ENCODE peak calls at places on chromosomes 3 and 15, in four cellular contexts. I is RWPE1, G is H1, P is heart left ventricle. N is an unnamed sample.
A peak's percentile ranks its signal among the peaks of the same experiment; 100 is the strongest.

GRCh38 chr3:188817920-188818239 is 353.9 kb upstream of the TPRG1 start:
- DNase-seq in I (no peak), G (no peak), P (no peak), N (no peak)

GRCh38 chr3:65888980-65889706 is 149.6 kb downstream of the MAGI1 start:
- DNase-seq in I (peak; percentile 79), G (no peak), P (no peak), N (peak; percentile 95)

GRCh38 chr3:100634493-100635272 is 25.3 kb downstream of the ADGRG7 start:
- DNase-seq in I (peak; percentile 66), G (no peak), P (no peak), N (peak; percentile 14)

GRCh38 chr15:77033729-77034619 is 36.9 kb downstream of the TSPAN3 start:
- DNase-seq in I (no peak), G (peak; percentile 46), P (peak; percentile 20), N (no peak)

GRCh38 chr3:117080899-117081298 is 371.3 kb downstream of the TUSC7 start:
- DNase-seq in I (no peak), G (no peak), P (no peak), N (no peak)

GRCh38 chr3:107204121-107204520 is 173.1 kb upstream of the CCDC54 start:
- DNase-seq in I (no peak), G (no peak), P (no peak), N (no peak)

GRCh38 chr3:4983739-4984510 is 4.7 kb downstream of the BHLHE40 start:
- DNase-seq in I (peak; percentile 62), G (no peak), P (peak; percentile 85), N (peak; percentile 74)

GRCh38 chr3:194423317-194423716 is 24.3 kb upstream of the GP5 start:
- DNase-seq in I (no peak), G (no peak), P (no peak), N (no peak)

GRCh38 chr3:11010406-11011165 is 18.0 kb downstream of the SLC6A1 start:
- DNase-seq in I (no peak), G (no peak), P (no peak), N (no peak)

GRCh38 chr3:179029096-179029495 is 42.5 kb downstream of the ZMAT3 start:
- DNase-seq in I (no peak), G (no peak), P (no peak), N (no peak)

DNA sequence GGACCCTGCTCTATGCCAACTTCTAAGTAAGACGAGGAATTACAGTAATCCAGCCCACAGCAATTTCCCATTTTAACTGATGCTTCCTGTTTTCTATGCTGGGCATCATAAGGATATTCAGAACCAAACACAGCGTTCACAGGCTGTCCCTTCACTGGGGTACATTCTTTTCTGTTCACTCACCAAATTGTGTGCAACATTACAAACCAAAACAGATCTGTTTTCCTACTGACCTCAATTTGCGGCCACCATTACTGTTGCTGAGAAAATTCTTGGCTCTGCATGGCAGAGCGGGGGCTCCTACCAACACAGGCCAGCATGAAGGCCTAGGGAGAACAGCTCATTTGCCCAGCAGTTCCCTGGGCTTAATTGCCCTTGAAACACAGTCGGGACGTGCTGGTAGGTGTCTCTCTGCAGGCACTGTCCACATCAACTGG is 76.5 kb downstream of the MYO1E start:
- DNase-seq in I (no peak), G (no peak), P (no peak), N (peak; percentile 90)
- H3K27ac ChIP-seq in I (peak overlapping the region; percentile 89), G (no peak overlapping the region), P (no peak overlapping the region), N (peak overlapping the region; percentile 99)

DNA sequence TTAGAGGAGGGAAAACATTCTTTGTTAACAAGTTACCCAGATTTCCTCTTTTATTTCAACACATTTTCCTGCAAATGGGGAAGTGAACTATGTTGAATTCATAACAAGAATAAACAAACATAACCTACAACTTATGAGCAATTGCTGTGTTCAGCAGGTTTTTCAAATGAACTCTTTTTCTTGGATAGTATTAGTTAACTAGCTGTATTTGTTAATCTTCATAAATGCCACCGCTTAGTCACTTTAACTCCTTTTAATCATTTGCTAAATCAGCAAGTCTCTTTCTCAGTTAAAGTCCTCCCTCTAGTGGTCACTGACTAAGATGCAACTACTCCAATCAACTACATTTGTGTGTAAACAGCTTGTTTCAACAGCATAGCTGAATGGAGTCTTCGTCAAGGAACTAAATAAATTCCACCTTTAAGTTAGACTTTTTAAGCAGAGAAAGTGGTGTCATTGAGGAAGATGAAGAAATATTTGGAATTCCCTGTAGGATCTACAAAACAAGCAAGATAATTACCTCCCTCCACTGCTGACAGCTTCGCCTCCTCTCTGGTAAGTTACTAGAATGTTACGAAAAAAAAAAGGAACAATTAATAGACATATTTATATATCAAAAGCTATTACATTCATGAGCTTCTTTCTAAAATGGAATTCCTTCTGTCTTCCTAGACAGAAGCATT is 1122.0 kb downstream of the ROBO1 start:
- DNase-seq in I (peak; percentile 29), G (no peak), P (no peak), N (peak; percentile 71)
- TF ChIP-seq CTCF in I (peak; percentile 82), G (peak; percentile 54), P (peak; percentile 87), N (peak; percentile 58)

GRCh38 chr15:23646165-23647000 is 1.3 kb downstream of the MAGEL2 start:
- DNase-seq in I (no peak), G (no peak), P (no peak), N (no peak)

GRCh38 chr15:23645379-23646164 is 2.1 kb downstream of the MAGEL2 start:
- DNase-seq in I (no peak), G (peak; percentile 51), P (no peak), N (no peak)

GRCh38 chr15:23647001-23647295 is 719 bp downstream of the MAGEL2 start:
- DNase-seq in I (no peak), G (peak; percentile 44), P (no peak), N (no peak)

GRCh38 chr15:23648920-23649515 is 1.4 kb upstream of the MAGEL2 start:
- DNase-seq in I (peak; percentile 9), G (peak; percentile 77), P (no peak), N (no peak)

DNA sequence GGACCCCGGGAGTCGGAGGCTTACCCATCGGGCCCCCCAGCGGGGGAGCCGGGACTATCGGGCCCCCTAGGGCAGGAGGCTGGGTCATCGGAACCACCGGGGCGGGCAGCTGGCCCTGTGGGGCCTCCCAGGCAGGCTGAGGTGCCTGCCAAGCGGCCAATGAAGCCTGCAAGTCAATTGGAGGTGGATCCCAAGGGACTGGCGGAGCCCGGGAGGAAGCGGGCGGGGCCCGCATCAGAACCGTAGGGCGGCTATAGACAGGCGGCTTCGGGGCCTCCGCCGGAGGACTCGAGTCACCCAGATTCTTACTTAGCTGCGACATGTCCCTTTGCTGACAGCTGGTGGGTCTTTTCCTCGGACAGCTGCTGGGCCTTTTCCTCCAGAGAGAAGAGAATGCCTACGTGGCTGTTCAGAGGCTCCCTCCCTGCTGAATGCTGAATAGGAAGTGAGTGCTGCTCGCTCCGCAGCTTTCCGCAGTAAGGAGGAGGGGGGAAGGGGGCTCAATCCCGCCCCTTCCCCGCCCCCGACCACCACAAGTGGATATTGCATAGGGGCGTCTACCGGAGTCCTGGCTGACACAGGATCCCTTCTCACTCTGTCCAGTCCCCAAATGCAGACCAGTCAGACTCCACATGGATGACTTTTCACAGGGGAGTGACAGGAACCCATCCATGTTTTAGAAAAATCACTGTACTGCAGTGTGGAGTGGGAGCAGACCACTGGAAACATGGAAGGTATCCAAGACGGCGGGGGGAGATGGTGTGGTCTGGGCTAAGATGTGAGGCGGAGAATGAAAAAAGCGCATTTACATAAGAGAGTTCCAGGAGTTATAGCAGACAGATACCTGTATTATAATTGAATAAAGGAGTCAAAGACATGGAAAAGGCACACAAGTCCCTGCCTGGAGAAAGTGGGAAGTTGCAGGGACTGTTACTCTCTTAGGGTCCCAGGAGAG is at the start of gene MAGEL2:
- DNase-seq in I (no peak), G (peak; percentile 56), P (no peak), N (no peak)
- H3K27ac ChIP-seq in I (no peak within 1 kb of the TSS), G (no peak within 1 kb of the TSS), P (no peak within 1 kb of the TSS), N (no peak within 1 kb of the TSS)

DNA sequence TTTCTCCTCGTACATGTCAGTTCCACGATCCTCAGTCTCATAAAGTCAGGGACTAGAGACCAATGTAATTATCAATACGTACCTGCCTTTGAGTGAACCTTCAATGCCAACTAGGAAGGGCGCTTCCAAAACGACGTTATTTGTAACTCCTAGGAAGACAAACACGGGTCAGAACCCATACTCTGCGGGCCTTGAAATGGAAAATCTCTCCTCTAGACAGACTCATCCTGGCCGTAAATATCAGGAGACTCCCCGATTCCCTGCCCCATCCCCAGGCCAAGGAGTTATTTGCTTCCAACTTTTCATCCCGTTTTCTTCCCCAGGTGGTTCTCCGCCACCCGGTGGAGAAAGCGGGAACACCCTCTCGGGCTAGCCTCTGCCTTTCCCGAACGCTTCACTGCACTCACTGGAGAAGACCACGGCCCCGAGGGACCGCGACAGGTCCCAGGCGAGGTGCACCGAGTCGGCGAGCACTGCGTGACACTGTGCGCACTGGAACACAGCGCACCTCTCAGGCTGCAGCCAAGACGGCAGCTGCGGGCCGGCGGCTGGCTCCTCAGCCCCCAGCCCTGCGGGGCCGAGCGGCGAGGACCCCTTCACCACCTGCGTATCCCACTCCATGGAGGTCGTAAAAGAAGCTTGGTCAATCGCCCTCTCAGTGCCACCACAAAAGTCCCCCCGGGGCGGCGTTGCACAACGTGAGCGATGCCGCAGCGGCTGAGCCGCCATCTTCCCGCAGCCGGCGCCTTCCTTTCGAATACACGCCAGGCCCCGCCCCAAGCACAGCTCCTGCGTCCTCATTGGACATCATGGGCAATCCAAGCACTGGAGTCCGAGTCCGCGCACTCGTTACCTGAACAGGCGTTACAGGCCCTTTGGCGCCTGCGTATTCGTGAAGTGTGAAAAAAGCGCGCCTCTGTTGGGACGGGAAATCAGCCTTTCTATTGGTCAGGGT is at the start of gene OIP5:
- DNase-seq in I (peak; percentile 99), G (peak; percentile 93), P (peak; percentile 98), N (peak; percentile 100)
- TF ChIP-seq CTCF in I (peak; percentile 89), G (peak; percentile 62), P (peak; percentile 74), N (peak; percentile 88)

N was measured in brain microvascular endothelial cell.